ENCODE peak calls at places on chromosome 16, in four cellular contexts. C is aorta, J is pancreas, W is cardiac muscle cell. P is an unnamed sample. For H3K4me1, the result is how much of the 10 kb centered on the place peaks cover.

GRCh38 chr16:84907575-84907974 is 87.8 kb downstream of the CRISPLD2 start:
- DNase-seq in J (no peak), C (no peak), W (no peak), P (no peak)

GRCh38 chr16:49560018-49560830 is 186.6 kb downstream of the C16orf78 start:
- DNase-seq in J (no peak), W (no peak), C (peak), P (peak)

GRCh38 chr16:12356622-12357365 is 380.3 kb downstream of the SNX29 start:
- DNase-seq in C (no peak), J (no peak), W (no peak), P (no peak)

GRCh38 chr16:57265850-57266530 is 18.5 kb downstream of the PLLP start:
- DNase-seq in W (no peak), J (peak), C (peak), P (peak)

GRCh38 chr16:89386337-89386736 is 104.0 kb downstream of the ANKRD11 start:
- DNase-seq in W (no peak), C (no peak), J (no peak), P (peak)

GRCh38 chr16:85563515-85564276 is 49.4 kb upstream of the GSE1 start:
- DNase-seq in C (peak), J (peak), W (no peak), P (peak)

GRCh38 chr16:88731699-88732098 is 25.4 kb downstream of the CTU2 start:
- DNase-seq in J (no peak), C (no peak), W (no peak), P (no peak)

GRCh38 chr16:77618011-77618410 is 104.3 kb upstream of the NUDT7 start:
- DNase-seq in C (no peak), J (no peak), W (no peak), P (no peak)

GRCh38 chr16:9092282-9092962 is 978 bp downstream of the HAPSTR1 start:
- DNase-seq in W (peak), J (peak), C (peak), P (peak)

GRCh38 chr16:19210175-19210924 is 42.3 kb downstream of the SYT17 start:
- DNase-seq in W (no peak), J (no peak), C (no peak), P (no peak)

GRCh38 chr16:252366-253337 is 18.0 kb downstream of the FAM234A start:
- DNase-seq in J (no peak), W (no peak), C (no peak), P (peak)

GRCh38 chr16:57680842-57681241 is 12.7 kb downstream of the ADGRG3 start:
- DNase-seq in C (no peak), J (no peak), W (no peak), P (no peak)

GRCh38 chr16:50814541-50814940 is 72.7 kb downstream of the CYLD start:
- DNase-seq in J (no peak), W (no peak), C (no peak), P (no peak)

GRCh38 chr16:87457724-87458423 is 35.0 kb downstream of the ZCCHC14 start:
- DNase-seq in C (no peak), J (no peak), W (no peak), P (no peak)

GRCh38 chr16:89422527-89422904 is 67.8 kb downstream of the ANKRD11 start:
- DNase-seq in J (no peak), C (peak), W (no peak), P (no peak)

GRCh38 chr16:24639769-24640168 is 89.7 kb upstream of the TNRC6A start:
- DNase-seq in W (no peak), C (no peak), J (no peak), P (no peak)

GRCh38 chr16:84839956-84840355 is 20.2 kb downstream of the CRISPLD2 start:
- DNase-seq in J (peak), C (no peak), W (no peak), P (peak)

GRCh38 chr16:14187517-14188338 is 116.6 kb downstream of the MRTFB start:
- DNase-seq in W (no peak), C (no peak), J (no peak), P (no peak)

GRCh38 chr16:9090101-9090959 is 1.1 kb upstream of the HAPSTR1 start:
- DNase-seq in J (peak), C (peak), W (peak), P (peak)

GRCh38 chr16:84368327-84368996 is at the start of gene ATP2C2:
- DNase-seq in W (peak), C (no peak), J (peak), P (no peak)

GRCh38 chr16:57751539-57752202 is 16.1 kb downstream of the KATNB1 start:
- DNase-seq in W (no peak), J (peak), C (peak), P (peak)

GRCh38 chr16:50301626-50302471 is 35.5 kb downstream of the ADCY7 start:
- DNase-seq in C (peak), W (no peak), J (no peak), P (peak)

GRCh38 chr16:84484579-84485254 is 19.7 kb downstream of the MEAK7 start:
- DNase-seq in W (peak), J (no peak), C (no peak), P (peak)

GRCh38 chr16:50323335-50324011 is 45.3 kb downstream of the BRD7 start:
- DNase-seq in C (no peak), W (no peak), J (no peak), P (peak)

GRCh38 chr16:31344712-31345111 is 10.3 kb upstream of the ITGAX start:
- DNase-seq in J (no peak), W (no peak), C (no peak), P (no peak)

GRCh38 chr16:59290718-59291117 is 556.6 kb upstream of the GOT2 start:
- DNase-seq in W (no peak), C (no peak), J (no peak), P (no peak)

GRCh38 chr16:88013766-88014165 is 62.5 kb downstream of the BANP start:
- DNase-seq in J (no peak), C (no peak), W (no peak), P (no peak)

GRCh38 chr16:67246081-67246944 is 968 bp downstream of the FHOD1 start:
- DNase-seq in W (peak), J (peak), C (peak), P (peak)

GRCh38 chr16:76639685-76640289 is 362.6 kb downstream of the CNTNAP4 start:
- DNase-seq in W (peak), C (no peak), J (no peak), P (peak)

GRCh38 chr16:57748596-57748995 is 13.0 kb downstream of the KATNB1 start:
- DNase-seq in W (no peak), J (peak), C (no peak), P (no peak)

GRCh38 chr16:66695474-66695934 is 1.0 kb downstream of the CMTM4 start:
- DNase-seq in W (no peak), C (no peak), J (no peak), P (no peak)

GRCh38 chr16:48963901-48964615 is 317.6 kb downstream of the CBLN1 start:
- DNase-seq in J (no peak), W (no peak), C (no peak), P (no peak)

GRCh38 chr16:85612191-85612800 is 826 bp upstream of the GSE1 start:
- DNase-seq in J (peak), C (peak), W (peak), P (peak)

GRCh38 chr16:54585966-54586365 is 299.4 kb upstream of the IRX3 start:
- DNase-seq in C (no peak), W (no peak), J (no peak), P (no peak)

GRCh38 chr16:77206533-77206932 is 7.3 kb downstream of the SYCE1L start:
- DNase-seq in C (no peak), J (no peak), W (no peak), P (no peak)

DNA sequence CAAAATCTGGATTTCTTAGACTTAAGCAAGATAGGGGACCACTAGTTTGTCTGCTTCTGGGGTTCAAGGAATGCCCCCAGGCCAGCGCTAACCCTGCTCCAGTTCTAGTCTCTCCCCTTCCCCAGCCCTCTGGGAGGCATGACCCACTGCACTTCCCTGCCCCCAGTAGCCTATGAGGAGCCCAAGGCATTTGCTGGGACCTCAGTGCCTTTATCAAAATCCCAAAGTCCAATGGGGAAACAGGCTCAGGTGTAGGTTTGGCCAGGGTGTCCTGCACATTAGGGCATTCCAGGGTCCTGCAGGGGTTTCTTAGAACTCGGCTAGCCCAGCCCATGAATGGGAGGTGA is 1.2 kb downstream of the IL4R start:
- DNase-seq in J (no peak), C (no peak), W (no peak), P (no peak)
- H3K4me3 ChIP-seq in J (peak), C (no peak), W (peak), P (peak)

GRCh38 chr16:69927056-69927757 is 23.9 kb upstream of the CLEC18A start:
- DNase-seq in J (peak), W (peak), C (peak), P (peak)
- H3K27ac ChIP-seq in J (peak), W (peak), C (peak), P (peak)

GRCh38 chr16:11133344-11133921 is 122.6 kb downstream of the SOCS1 start:
- DNase-seq in C (peak), W (peak), J (no peak), P (peak)
- H3K4me1 ChIP-seq in C (under half), W (under half), J (under half), P (under half)

GRCh38 chr16:4328580-4329353 is 12.9 kb downstream of the GLIS2 start:
- DNase-seq in J (peak), C (no peak), W (peak), P (peak)
- H3K4me3 ChIP-seq in J (peak), C (no peak), W (no peak), P (no peak)

GRCh38 chr16:81485225-81485624 is 40.6 kb downstream of the CMIP start:
- DNase-seq in J (no peak), C (no peak), W (no peak), P (no peak)

GRCh38 chr16:81483970-81484595 is 39.5 kb downstream of the CMIP start:
- DNase-seq in W (no peak), J (no peak), C (no peak), P (no peak)

GRCh38 chr16:81483064-81483969 is 38.7 kb downstream of the CMIP start:
- DNase-seq in C (no peak), W (no peak), J (no peak), P (peak)

GRCh38 chr16:81480856-81481821 is 36.5 kb downstream of the CMIP start:
- DNase-seq in W (no peak), C (peak), J (no peak), P (peak)

DNA sequence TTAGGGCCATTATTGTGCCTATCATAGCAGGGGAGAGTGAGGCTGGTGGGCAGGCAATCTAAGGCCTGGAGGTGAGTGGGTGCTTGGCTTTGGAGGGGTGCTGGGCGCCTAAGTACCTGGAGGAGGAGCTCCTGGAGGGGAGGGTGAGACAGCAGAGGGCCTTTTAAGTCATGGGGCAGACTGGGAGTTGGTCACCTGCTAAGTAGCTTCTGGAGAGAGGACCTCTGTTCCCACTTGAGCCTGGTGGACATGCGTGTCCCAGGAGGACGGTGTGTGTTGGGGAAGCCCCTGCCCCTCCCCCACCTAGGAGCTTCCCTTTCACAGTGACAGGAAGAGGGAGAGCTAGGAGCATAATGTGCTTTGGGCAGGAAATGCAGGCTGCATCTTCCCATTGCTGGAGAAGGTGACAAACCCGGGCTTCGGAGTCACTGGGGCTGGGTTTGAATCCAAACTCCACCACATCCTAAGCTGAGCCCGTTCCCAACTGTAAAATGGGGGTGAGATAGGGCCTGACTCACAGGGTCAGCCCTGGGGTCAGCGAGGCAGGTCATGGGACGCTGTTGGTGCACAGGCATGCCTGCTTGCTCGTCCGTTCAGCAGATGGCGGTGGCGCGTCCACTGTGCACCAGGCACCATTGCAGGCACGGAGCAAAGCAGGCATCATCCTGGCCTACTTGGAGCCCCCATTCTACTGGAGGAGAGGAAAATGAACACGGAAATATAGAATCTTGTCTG is 37.9 kb downstream of the CMIP start:
- DNase-seq in J (no peak), W (no peak), C (no peak), P (peak)
- H3K27ac ChIP-seq in J (no peak), W (no peak), C (no peak), P (no peak)

DNA sequence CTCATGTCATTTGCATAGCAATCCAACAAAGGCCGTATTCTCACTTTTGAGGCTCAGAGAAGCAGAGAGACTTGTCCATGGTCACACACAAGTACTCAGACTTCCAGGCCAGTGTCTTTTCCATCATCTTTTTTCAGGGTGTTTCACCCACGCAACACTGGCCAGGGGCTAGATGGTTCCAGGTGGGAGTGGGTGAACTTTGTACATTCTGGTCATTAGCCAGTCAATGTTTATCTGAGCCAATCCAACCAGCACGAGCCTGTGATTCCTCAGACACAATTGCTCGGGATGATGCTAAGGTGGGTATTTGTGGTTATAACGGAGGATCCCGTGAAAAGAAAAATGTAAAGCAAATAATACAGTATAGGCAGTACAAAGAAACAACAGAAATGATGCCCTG is 56.3 kb downstream of the ZFHX3 start:
- DNase-seq in C (no peak), W (no peak), J (no peak), P (no peak)
- H3K4me1 ChIP-seq in C (under half), W (half or more), J (under half), P (under half)

P was measured in right cardiac atrium.